ENCODE peak calls at places on chromosome 6, in eight cellular contexts. F, Y, O, V, S, W, P and U are unnamed samples.

GRCh38 chr6:137240168-137240567 is 21.0 kb upstream of the IFNGR1 start:
- DNase-seq in F (no peak), Y (no peak), O (no peak), V (no peak), S (no peak), W (peak; percentile 35), P (no peak), U (no peak)

GRCh38 chr6:140494321-140495085 is 1120.1 kb upstream of the CITED2 start:
- DNase-seq in F (no peak), Y (no peak), O (no peak), V (no peak), S (no peak), W (no peak), P (no peak), U (no peak)

GRCh38 chr6:3751019-3751729 is at the start of gene PXDC1:
- DNase-seq in F (peak; percentile 46), Y (no peak), O (no peak), V (no peak), S (no peak), W (no peak), P (no peak), U (no peak)

GRCh38 chr6:33710296-33711121 is 991 bp downstream of the UQCC2 start:
- DNase-seq in F (no peak), Y (no peak), O (no peak), V (no peak), S (no peak), W (peak; percentile 31), P (no peak), U (no peak)

GRCh38 chr6:79384845-79385244 is 150.4 kb upstream of the HMGN3 start:
- DNase-seq in F (no peak), Y (no peak), O (no peak), V (no peak), S (no peak), W (no peak), P (no peak), U (no peak)

GRCh38 chr6:35317483-35318199 is 20.0 kb downstream of the DEF6 start:
- DNase-seq in F (peak; percentile 46), Y (no peak), O (no peak), V (no peak), S (no peak), W (no peak), P (no peak), U (no peak)

GRCh38 chr6:13272131-13273046 is 55.9 kb downstream of the TBC1D7 start:
- DNase-seq in F (peak; percentile 21), Y (no peak), O (no peak), V (peak; percentile 60), S (peak; percentile 24), W (no peak), P (no peak), U (peak; percentile 67)

GRCh38 chr6:100803264-100803663 is 77.9 kb downstream of the ASCC3 start:
- DNase-seq in F (no peak), Y (no peak), O (no peak), V (no peak), S (no peak), W (no peak), P (no peak), U (no peak)

GRCh38 chr6:118567974-118568373 is 19.9 kb downstream of the PLN start:
- DNase-seq in F (no peak), Y (no peak), O (no peak), V (no peak), S (no peak), W (no peak), P (no peak), U (no peak)

GRCh38 chr6:5950448-5950847 is 56.3 kb downstream of the NRN1 start:
- DNase-seq in F (peak; percentile 17), Y (no peak), O (no peak), V (no peak), S (no peak), W (no peak), P (no peak), U (peak; percentile 67)

GRCh38 chr6:159978291-159979135 is 9.6 kb downstream of the IGF2R start:
- DNase-seq in F (no peak), Y (no peak), O (no peak), V (no peak), S (no peak), W (no peak), P (no peak), U (peak; percentile 67)

GRCh38 chr6:10409766-10410209 is 5.1 kb downstream of the TFAP2A start:
- DNase-seq in F (no peak), Y (no peak), O (no peak), V (no peak), S (no peak), W (no peak), P (no peak), U (peak; percentile 43)

GRCh38 chr6:69416739-69417138 is 380.1 kb downstream of the LMBRD1 start:
- DNase-seq in F (no peak), Y (no peak), O (no peak), V (no peak), S (no peak), W (no peak), P (no peak), U (no peak)

GRCh38 chr6:107576852-107577251 is 86.9 kb downstream of the SOBP start:
- DNase-seq in F (no peak), Y (no peak), O (peak; percentile 8), V (no peak), S (no peak), W (no peak), P (no peak), U (no peak)

GRCh38 chr6:30864325-30864724 is 20.0 kb upstream of the DDR1 start:
- DNase-seq in F (no peak), Y (no peak), O (no peak), V (no peak), S (no peak), W (no peak), P (no peak), U (no peak)

GRCh38 chr6:137291441-137291840 is 72.3 kb upstream of the IFNGR1 start:
- DNase-seq in F (no peak), Y (peak; percentile 47), O (no peak), V (peak; percentile 86), S (no peak), W (no peak), P (no peak), U (no peak)

GRCh38 chr6:15744824-15745402 is 82.1 kb upstream of the DTNBP1 start:
- DNase-seq in F (no peak), Y (no peak), O (no peak), V (peak; percentile 46), S (no peak), W (no peak), P (no peak), U (no peak)

GRCh38 chr6:15987569-15987968 is 141.3 kb upstream of the MYLIP start:
- DNase-seq in F (no peak), Y (no peak), O (no peak), V (no peak), S (no peak), W (no peak), P (no peak), U (peak; percentile 22)

GRCh38 chr6:49915035-49915434 is 48.7 kb upstream of the CRISP1 start:
- DNase-seq in F (no peak), Y (peak; percentile 3), O (no peak), V (no peak), S (no peak), W (no peak), P (no peak), U (peak; percentile 45)